ENCODE peak calls at places on chromosomes 12 and 14, in six cellular contexts. S is NCI-H1092, E is CMK, O is HCEC 1CT, K is RCC 7860, T is HTR-8/SVneo. V is an unnamed sample.
A peak's percentile ranks its signal among the peaks of the same experiment; 100 is the strongest.

GRCh38 chr14:23550131-23550826 is 1.3 kb downstream of the ZFHX2 start:
- DNase-seq in S (no peak), E (no peak), O (no peak), K (no peak), T (no peak), V (no peak)

GRCh38 chr12:4383304-4383865 is 3.9 kb upstream of the FGF23 start:
- DNase-seq in S (no peak), E (no peak), O (no peak), K (no peak), T (no peak), V (no peak)

GRCh38 chr14:77076118-77076631 is 21.9 kb upstream of the CIPC start:
- DNase-seq in S (no peak), E (no peak), O (peak; percentile 22), K (no peak), T (no peak), V (peak; percentile 74)

GRCh38 chr14:96368534-96368933 is 5.2 kb downstream of the GSKIP start:
- DNase-seq in S (no peak), E (no peak), O (no peak), K (no peak), T (no peak), V (no peak)

GRCh38 chr12:6950944-6951540 is at the start of gene PTPN6:
- DNase-seq in S (no peak), E (peak; percentile 84), O (no peak), K (no peak), T (no peak), V (peak; percentile 92)

GRCh38 chr12:74021937-74022336 is 515.7 kb upstream of the ATXN7L3B start:
- DNase-seq in S (peak; percentile 7), E (peak; percentile 52), O (peak; percentile 30), K (peak; percentile 39), T (peak; percentile 31), V (peak; percentile 48)

GRCh38 chr14:104323551-104324175 is 185.3 kb downstream of the KIF26A start:
- DNase-seq in S (no peak), E (no peak), O (no peak), K (no peak), T (no peak), V (no peak)

GRCh38 chr12:66066071-66066928 is 64.2 kb downstream of the LLPH start:
- DNase-seq in S (no peak), E (no peak), O (peak; percentile 17), K (peak; percentile 75), T (no peak), V (no peak)

GRCh38 chr12:51678086-51678724 is 87.2 kb downstream of the SCN8A start:
- DNase-seq in S (peak; percentile 1), E (peak; percentile 11), O (peak; percentile 57), K (peak; percentile 24), T (peak; percentile 59), V (no peak)

V was measured in lower lobe of right lung.